ENCODE peak calls at places on chromosome 11, in eight cellular contexts. One of them, this sample, is unnamed.

GRCh38 chr11:22752908-22753310 is 76.7 kb downstream of the SVIP start:
- DNase-seq in amniotic stem cell: no peak
- DNase-seq in GM12891: no peak
- DNase-seq in posterior cingulate gyrus: no peak
- DNase-seq in AG04450: no peak
- DNase-seq in NCI-H2081 treated with DMSO at 0.1 percent for 48 hours: no peak
- DNase-seq in nephron progenitor cell: no peak
- DNase-seq in A549: no peak
- DNase-seq in this sample: no peak

GRCh38 chr11:128343870-128344269 is 243.5 kb downstream of the ETS1 start:
- DNase-seq in amniotic stem cell: no peak
- DNase-seq in GM12891: no peak
- DNase-seq in posterior cingulate gyrus: no peak
- DNase-seq in AG04450: no peak
- DNase-seq in NCI-H2081 treated with DMSO at 0.1 percent for 48 hours: no peak
- DNase-seq in nephron progenitor cell: no peak
- DNase-seq in A549: no peak
- DNase-seq in this sample: no peak

GRCh38 chr11:7571640-7572000 is 57.8 kb downstream of the PPFIBP2 start:
- DNase-seq in amniotic stem cell: peak
- DNase-seq in GM12891: no peak
- DNase-seq in posterior cingulate gyrus: no peak
- DNase-seq in AG04450: peak
- DNase-seq in NCI-H2081 treated with DMSO at 0.1 percent for 48 hours: no peak
- DNase-seq in nephron progenitor cell: peak
- DNase-seq in A549: peak
- DNase-seq in this sample: peak

GRCh38 chr11:122598971-122599370 is 56.6 kb upstream of the UBASH3B start:
- DNase-seq in amniotic stem cell: no peak
- DNase-seq in GM12891: no peak
- DNase-seq in posterior cingulate gyrus: no peak
- DNase-seq in AG04450: no peak
- DNase-seq in NCI-H2081 treated with DMSO at 0.1 percent for 48 hours: no peak
- DNase-seq in nephron progenitor cell: no peak
- DNase-seq in A549: no peak
- DNase-seq in this sample: no peak

GRCh38 chr11:114259124-114259526 is 37.1 kb upstream of the NNMT start:
- DNase-seq in amniotic stem cell: no peak
- DNase-seq in GM12891: no peak
- DNase-seq in posterior cingulate gyrus: no peak
- DNase-seq in AG04450: no peak
- DNase-seq in NCI-H2081 treated with DMSO at 0.1 percent for 48 hours: no peak
- DNase-seq in nephron progenitor cell: no peak
- DNase-seq in A549: no peak
- DNase-seq in this sample: no peak

GRCh38 chr11:94787798-94788197 is 19.6 kb downstream of the AMOTL1 start:
- DNase-seq in amniotic stem cell: no peak
- DNase-seq in GM12891: no peak
- DNase-seq in posterior cingulate gyrus: no peak
- DNase-seq in AG04450: no peak
- DNase-seq in NCI-H2081 treated with DMSO at 0.1 percent for 48 hours: no peak
- DNase-seq in nephron progenitor cell: no peak
- DNase-seq in A549: no peak
- DNase-seq in this sample: no peak

GRCh38 chr11:63869686-63870085 is 30.8 kb downstream of the MARK2 start:
- DNase-seq in amniotic stem cell: no peak
- DNase-seq in GM12891: no peak
- DNase-seq in posterior cingulate gyrus: no peak
- DNase-seq in AG04450: no peak
- DNase-seq in NCI-H2081 treated with DMSO at 0.1 percent for 48 hours: no peak
- DNase-seq in nephron progenitor cell: no peak
- DNase-seq in A549: no peak
- DNase-seq in this sample: no peak

GRCh38 chr11:64331569-64332371 is 8.2 kb upstream of the CCDC88B start:
- DNase-seq in amniotic stem cell: peak
- DNase-seq in GM12891: peak
- DNase-seq in posterior cingulate gyrus: no peak
- DNase-seq in AG04450: peak
- DNase-seq in NCI-H2081 treated with DMSO at 0.1 percent for 48 hours: no peak
- DNase-seq in nephron progenitor cell: no peak
- DNase-seq in A549: peak
- DNase-seq in this sample: peak

GRCh38 chr11:75562836-75563484 is 907 bp downstream of the SERPINH1 start:
- DNase-seq in amniotic stem cell: no peak
- DNase-seq in GM12891: no peak
- DNase-seq in posterior cingulate gyrus: no peak
- DNase-seq in AG04450: no peak
- DNase-seq in NCI-H2081 treated with DMSO at 0.1 percent for 48 hours: no peak
- DNase-seq in nephron progenitor cell: peak
- DNase-seq in A549: no peak
- DNase-seq in this sample: no peak

GRCh38 chr11:134532176-134532920 is 120.3 kb upstream of the B3GAT1 start:
- DNase-seq in amniotic stem cell: no peak
- DNase-seq in GM12891: no peak
- DNase-seq in posterior cingulate gyrus: no peak
- DNase-seq in AG04450: no peak
- DNase-seq in NCI-H2081 treated with DMSO at 0.1 percent for 48 hours: no peak
- DNase-seq in nephron progenitor cell: no peak
- DNase-seq in A549: no peak
- DNase-seq in this sample: no peak

GRCh38 chr11:102940714-102941588 is 14.6 kb downstream of the MMP13 start:
- DNase-seq in amniotic stem cell: peak
- DNase-seq in GM12891: peak
- DNase-seq in posterior cingulate gyrus: no peak
- DNase-seq in AG04450: peak
- DNase-seq in NCI-H2081 treated with DMSO at 0.1 percent for 48 hours: peak
- DNase-seq in nephron progenitor cell: peak
- DNase-seq in A549: peak
- DNase-seq in this sample: no peak

GRCh38 chr11:93510196-93510898 is 32.8 kb downstream of the SMCO4 start:
- DNase-seq in amniotic stem cell: no peak
- DNase-seq in GM12891: no peak
- DNase-seq in posterior cingulate gyrus: no peak
- DNase-seq in AG04450: no peak
- DNase-seq in NCI-H2081 treated with DMSO at 0.1 percent for 48 hours: no peak
- DNase-seq in nephron progenitor cell: no peak
- DNase-seq in A549: no peak
- DNase-seq in this sample: no peak

GRCh38 chr11:66685276-66686099 is 7.8 kb upstream of the RBM4B start:
- DNase-seq in amniotic stem cell: no peak
- DNase-seq in GM12891: no peak
- DNase-seq in posterior cingulate gyrus: no peak
- DNase-seq in AG04450: no peak
- DNase-seq in NCI-H2081 treated with DMSO at 0.1 percent for 48 hours: no peak
- DNase-seq in nephron progenitor cell: no peak
- DNase-seq in A549: no peak
- DNase-seq in this sample: no peak

GRCh38 chr11:67287355-67288197 is 1.5 kb upstream of the ANKRD13D start:
- DNase-seq in amniotic stem cell: no peak
- DNase-seq in GM12891: no peak
- DNase-seq in posterior cingulate gyrus: no peak
- DNase-seq in AG04450: no peak
- DNase-seq in NCI-H2081 treated with DMSO at 0.1 percent for 48 hours: no peak
- DNase-seq in nephron progenitor cell: no peak
- DNase-seq in A549: no peak
- DNase-seq in this sample: no peak

GRCh38 chr11:43845816-43846215 is 34.8 kb upstream of the ALKBH3 start:
- DNase-seq in amniotic stem cell: no peak
- DNase-seq in GM12891: no peak
- DNase-seq in posterior cingulate gyrus: no peak
- DNase-seq in AG04450: no peak
- DNase-seq in NCI-H2081 treated with DMSO at 0.1 percent for 48 hours: no peak
- DNase-seq in nephron progenitor cell: no peak
- DNase-seq in A549: no peak
- DNase-seq in this sample: no peak

GRCh38 chr11:44958165-44958564 is 7.5 kb upstream of the TP53I11 start:
- DNase-seq in amniotic stem cell: no peak
- DNase-seq in GM12891: no peak
- DNase-seq in posterior cingulate gyrus: no peak
- DNase-seq in AG04450: no peak
- DNase-seq in NCI-H2081 treated with DMSO at 0.1 percent for 48 hours: no peak
- DNase-seq in nephron progenitor cell: no peak
- DNase-seq in A549: no peak
- DNase-seq in this sample: no peak

GRCh38 chr11:59283311-59283710 is 70.6 kb upstream of the MPEG1 start:
- DNase-seq in amniotic stem cell: no peak
- DNase-seq in GM12891: no peak
- DNase-seq in posterior cingulate gyrus: no peak
- DNase-seq in AG04450: no peak
- DNase-seq in NCI-H2081 treated with DMSO at 0.1 percent for 48 hours: no peak
- DNase-seq in nephron progenitor cell: no peak
- DNase-seq in A549: no peak
- DNase-seq in this sample: no peak

GRCh38 chr11:86594746-86595145 is 77.7 kb downstream of the ME3 start:
- DNase-seq in amniotic stem cell: no peak
- DNase-seq in GM12891: no peak
- DNase-seq in posterior cingulate gyrus: no peak
- DNase-seq in AG04450: no peak
- DNase-seq in NCI-H2081 treated with DMSO at 0.1 percent for 48 hours: no peak
- DNase-seq in nephron progenitor cell: no peak
- DNase-seq in A549: no peak
- DNase-seq in this sample: no peak

GRCh38 chr11:109306322-109306721 is 115.7 kb upstream of the C11orf87 start:
- DNase-seq in amniotic stem cell: no peak
- DNase-seq in GM12891: no peak
- DNase-seq in posterior cingulate gyrus: no peak
- DNase-seq in AG04450: no peak
- DNase-seq in NCI-H2081 treated with DMSO at 0.1 percent for 48 hours: no peak
- DNase-seq in nephron progenitor cell: no peak
- DNase-seq in A549: no peak
- DNase-seq in this sample: no peak

GRCh38 chr11:14308114-14308896 is 50.7 kb downstream of the RRAS2 start:
- DNase-seq in amniotic stem cell: no peak
- DNase-seq in GM12891: no peak
- DNase-seq in posterior cingulate gyrus: no peak
- DNase-seq in AG04450: no peak
- DNase-seq in NCI-H2081 treated with DMSO at 0.1 percent for 48 hours: no peak
- DNase-seq in nephron progenitor cell: no peak
- DNase-seq in A549: peak
- DNase-seq in this sample: no peak

GRCh38 chr11:102780491-102780918 is at the start of gene MMP10:
- DNase-seq in amniotic stem cell: peak
- DNase-seq in GM12891: no peak
- DNase-seq in posterior cingulate gyrus: no peak
- DNase-seq in AG04450: peak
- DNase-seq in NCI-H2081 treated with DMSO at 0.1 percent for 48 hours: peak
- DNase-seq in nephron progenitor cell: no peak
- DNase-seq in A549: peak
- DNase-seq in this sample: no peak

This sample was measured in ovary.